ENCODE peak calls at places on chromosomes 6 and 20, in five cellular contexts. Z, R, W, H and C are unnamed samples.

GRCh38 chr6:97462031-97462430 is 179.0 kb upstream of the MMS22L start:
- DNase-seq in Z (no peak), R (no peak), W (no peak), H (no peak), C (no peak)

GRCh38 chr6:105601541-105602174 is 198.8 kb upstream of the PREP start:
- DNase-seq in Z (no peak), R (peak), W (no peak), H (peak), C (no peak)

GRCh38 chr6:157094038-157094437 is 229.3 kb downstream of the TMEM242 start:
- DNase-seq in Z (no peak), R (no peak), W (no peak), H (no peak), C (no peak)

GRCh38 chr6:35145757-35146156 is 4.6 kb upstream of the TCP11 start:
- DNase-seq in Z (no peak), R (no peak), W (no peak), H (no peak), C (no peak)

GRCh38 chr20:48333707-48334106 is 494.1 kb downstream of the PREX1 start:
- DNase-seq in Z (no peak), R (no peak), W (no peak), H (no peak), C (no peak)

GRCh38 chr20:45100563-45101245 is at the start of gene KCNS1:
- DNase-seq in Z (peak), R (peak), W (peak), H (no peak), C (no peak)

GRCh38 chr6:23106951-23107350 is 537.6 kb downstream of the HDGFL1 start:
- DNase-seq in Z (no peak), R (no peak), W (no peak), H (peak), C (no peak)

GRCh38 chr6:166005846-166006592 is 161.6 kb downstream of the TBXT start:
- DNase-seq in Z (peak), R (peak), W (no peak), H (peak), C (no peak)

GRCh38 chr6:134026597-134026996 is 25.8 kb downstream of the SLC2A12 start:
- DNase-seq in Z (no peak), R (peak), W (peak), H (peak), C (no peak)

GRCh38 chr20:32624687-32625345 is 39.7 kb upstream of the NOL4L start:
- DNase-seq in Z (no peak), R (no peak), W (no peak), H (no peak), C (no peak)

GRCh38 chr6:36592221-36592655 is 1.9 kb upstream of the SRSF3 start:
- DNase-seq in Z (no peak), R (no peak), W (no peak), H (no peak), C (no peak)

GRCh38 chr20:20078041-20078440 is 25.7 kb downstream of the CFAP61 start:
- DNase-seq in Z (no peak), R (no peak), W (no peak), H (no peak), C (no peak)

GRCh38 chr6:90139272-90139817 is 157.3 kb downstream of the BACH2 start:
- DNase-seq in Z (no peak), R (no peak), W (no peak), H (no peak), C (no peak)

GRCh38 chr6:135215563-135215962 is 34.5 kb downstream of the MYB start:
- DNase-seq in Z (no peak), R (no peak), W (no peak), H (no peak), C (no peak)

GRCh38 chr20:49285233-49285668 is 7.4 kb upstream of the ZNFX1 start:
- DNase-seq in Z (no peak), R (no peak), W (no peak), H (no peak), C (no peak)

GRCh38 chr6:137490961-137491360 is 3.2 kb downstream of the OLIG3 start:
- DNase-seq in Z (no peak), R (no peak), W (no peak), H (no peak), C (no peak)

GRCh38 chr6:13147396-13148181 is 180.7 kb downstream of the TBC1D7 start:
- DNase-seq in Z (no peak), R (no peak), W (no peak), H (no peak), C (no peak)

GRCh38 chr6:51648236-51648635 is 439.2 kb downstream of the PKHD1 start:
- DNase-seq in Z (no peak), R (no peak), W (no peak), H (peak), C (no peak)

GRCh38 chr6:39823187-39823815 is 31.1 kb downstream of the DAAM2 start:
- DNase-seq in Z (no peak), R (no peak), W (no peak), H (no peak), C (no peak)

GRCh38 chr20:20199338-20200160 is 147.2 kb downstream of the CFAP61 start:
- DNase-seq in Z (no peak), R (no peak), W (no peak), H (no peak), C (no peak)

GRCh38 chr20:11219192-11219591 is 545.4 kb upstream of the JAG1 start:
- DNase-seq in Z (no peak), R (no peak), W (no peak), H (no peak), C (no peak)

GRCh38 chr6:36525346-36525745 is 21.9 kb downstream of the STK38 start:
- DNase-seq in Z (no peak), R (no peak), W (no peak), H (peak), C (no peak)

GRCh38 chr6:80618953-80619352 is 512.5 kb downstream of the BCKDHB start:
- DNase-seq in Z (no peak), R (no peak), W (no peak), H (peak), C (no peak)

GRCh38 chr6:88661136-88661535 is 302.3 kb downstream of the RNGTT start:
- DNase-seq in Z (no peak), R (no peak), W (no peak), H (no peak), C (no peak)

GRCh38 chr20:16624106-16624505 is 50.9 kb upstream of the KIF16B start:
- DNase-seq in Z (no peak), R (no peak), W (no peak), H (no peak), C (no peak)

GRCh38 chr20:53168491-53168890 is 196.3 kb downstream of the TSHZ2 start:
- DNase-seq in Z (no peak), R (no peak), W (no peak), H (no peak), C (no peak)

GRCh38 chr6:106253731-106254130 is 71.8 kb downstream of the ATG5 start:
- DNase-seq in Z (no peak), R (no peak), W (no peak), H (no peak), C (no peak)

GRCh38 chr6:43717822-43718221 is 30.2 kb upstream of the MRPS18A start:
- DNase-seq in Z (no peak), R (no peak), W (no peak), H (no peak), C (no peak)

GRCh38 chr6:34491091-34491430 is 25.2 kb downstream of the PACSIN1 start:
- DNase-seq in Z (no peak), R (no peak), W (no peak), H (peak), C (no peak)

GRCh38 chr20:16014436-16014835 is 558.8 kb downstream of the KIF16B start:
- DNase-seq in Z (no peak), R (no peak), W (no peak), H (no peak), C (no peak)

GRCh38 chr20:37376791-37377190 is 30.9 kb downstream of the SRC start:
- DNase-seq in Z (no peak), R (no peak), W (no peak), H (no peak), C (no peak)
- TF ChIP-seq CTCF in Z (no peak), R (no peak), W (no peak), H (no peak), C (no peak)

GRCh38 chr20:31374346-31374745 is 5.9 kb downstream of the DEFB118 start:
- DNase-seq in Z (no peak), R (no peak), W (no peak), H (no peak), C (no peak)
- TF ChIP-seq CTCF in Z (no peak), R (no peak), W (no peak), H (no peak), C (no peak)

GRCh38 chr6:37695273-37695672 is 2.4 kb downstream of the MDGA1 start:
- DNase-seq in Z (no peak), R (no peak), W (no peak), H (no peak), C (no peak)

GRCh38 chr6:37694259-37694658 is 3.4 kb downstream of the MDGA1 start:
- DNase-seq in Z (no peak), R (no peak), W (no peak), H (no peak), C (no peak)

GRCh38 chr6:37696841-37697735 is 595 bp downstream of the MDGA1 start:
- DNase-seq in Z (peak), R (peak), W (peak), H (no peak), C (peak)

GRCh38 chr6:37695857-37696219 is 1.8 kb downstream of the MDGA1 start:
- DNase-seq in Z (no peak), R (no peak), W (peak), H (peak), C (no peak)

GRCh38 chr6:37696220-37696840 is 1.4 kb downstream of the MDGA1 start:
- DNase-seq in Z (peak), R (no peak), W (peak), H (peak), C (peak)
- TF ChIP-seq CTCF in Z (no peak), R (no peak), W (no peak), H (no peak), C (no peak)

GRCh38 chr6:69768664-69769063 is 28.1 kb downstream of the LMBRD1 start:
- DNase-seq in Z (no peak), R (no peak), W (no peak), H (no peak), C (no peak)
- TF ChIP-seq CTCF in Z (peak), R (no peak), W (no peak), H (peak), C (no peak)

GRCh38 chr6:167704396-167704801 is 122.3 kb upstream of the AFDN start:
- DNase-seq in Z (no peak), R (no peak), W (no peak), H (no peak), C (no peak)
- TF ChIP-seq CTCF in Z (no peak), R (no peak), W (no peak), H (no peak), C (no peak)

GRCh38 chr6:170525795-170526194 is 27.3 kb downstream of the PSMB1 start:
- DNase-seq in Z (no peak), R (no peak), W (no peak), H (no peak), C (no peak)

GRCh38 chr6:170516783-170517616 is 36.1 kb downstream of the PSMB1 start:
- DNase-seq in Z (peak), R (peak), W (peak), H (peak), C (no peak)

GRCh38 chr6:170523256-170524187 is 29.6 kb downstream of the PSMB1 start:
- DNase-seq in Z (no peak), R (no peak), W (peak), H (no peak), C (no peak)

GRCh38 chr6:170524188-170524535 is 28.9 kb downstream of the PSMB1 start:
- DNase-seq in Z (no peak), R (no peak), W (no peak), H (no peak), C (no peak)

DNA sequence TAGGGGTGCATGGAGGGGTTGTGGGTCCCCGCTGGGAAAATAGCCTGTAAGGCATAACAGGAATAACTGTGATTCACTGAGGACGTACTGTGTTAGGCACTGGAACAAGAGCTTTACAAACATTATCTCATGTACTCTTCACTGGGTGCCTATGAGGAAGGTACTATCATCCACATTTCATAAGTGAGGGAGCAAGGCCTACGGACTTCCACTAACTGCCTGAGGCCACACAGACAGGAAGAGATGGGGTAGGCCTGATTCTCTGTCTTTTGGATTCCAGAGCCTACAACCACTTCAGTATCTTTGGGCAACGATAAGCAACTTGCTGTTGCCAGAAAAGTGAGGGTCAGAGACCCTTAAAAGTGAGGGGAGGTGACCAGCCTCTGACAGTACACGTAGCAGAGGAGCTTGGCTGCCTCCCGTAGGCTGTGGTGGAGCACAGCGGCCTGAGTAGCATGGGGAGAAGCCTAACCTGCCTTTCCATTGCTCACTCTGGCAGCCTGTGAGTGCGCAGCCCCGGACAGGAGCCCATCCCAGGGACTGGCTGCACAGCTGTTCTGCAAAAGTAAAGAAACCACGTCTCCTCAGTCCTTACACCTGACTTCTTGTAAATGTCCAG is 30.4 kb downstream of the PSMB1 start:
- DNase-seq in Z (no peak), R (peak), W (peak), H (peak), C (no peak)
- TF ChIP-seq CTCF in Z (peak), R (no peak), W (peak), H (peak), C (no peak)

DNA sequence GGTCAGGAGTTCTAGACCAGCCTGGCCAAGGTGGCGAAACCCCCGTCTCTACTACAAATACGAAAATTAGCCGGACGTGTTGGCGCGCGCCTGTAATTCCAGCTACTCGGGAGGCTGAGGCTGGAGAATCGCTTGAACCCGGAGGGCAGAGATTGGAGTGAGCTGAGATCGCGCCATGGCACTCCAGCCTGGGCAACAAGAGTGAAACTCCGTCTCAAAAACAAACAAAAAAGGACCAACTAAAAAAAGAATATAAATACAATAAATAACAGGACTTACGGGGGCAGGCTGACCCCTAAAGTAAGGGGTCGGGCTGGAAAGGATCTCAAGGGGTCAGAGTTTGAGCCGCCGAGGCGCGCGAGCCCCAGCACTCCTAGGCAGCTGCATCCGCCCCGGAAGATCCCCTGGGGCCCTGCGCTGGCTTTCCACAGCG is 509 bp upstream of the TPD52L2 start:
- DNase-seq in Z (no peak), R (no peak), W (no peak), H (no peak), C (no peak)
- TF ChIP-seq CTCF in Z (no peak), R (no peak), W (no peak), H (no peak), C (no peak)